ENCODE peak calls at places on chromosome 3, in four cellular contexts. Q is IMR-90, J is K562, D is H1. X is an unnamed sample.

GRCh38 chr3:183487896-183488295 is 59.5 kb upstream of the MCF2L2 start:
- DNase-seq in Q (no peak), J (no peak), D (no peak), X (no peak)

GRCh38 chr3:196138464-196138863 is 56.6 kb upstream of the TFRC start:
- DNase-seq in Q (peak), J (no peak), D (no peak), X (no peak)

GRCh38 chr3:193859195-193859594 is 266.2 kb downstream of the OPA1 start:
- DNase-seq in Q (no peak), J (peak), D (no peak), X (no peak)

GRCh38 chr3:146493221-146493620 is 23.9 kb upstream of the PLSCR2 start:
- DNase-seq in Q (peak), J (no peak), D (no peak), X (no peak)

GRCh38 chr3:194386066-194386465 is 13.0 kb downstream of the GP5 start:
- DNase-seq in Q (no peak), J (no peak), D (no peak), X (no peak)

GRCh38 chr3:48662753-48663488 is at the start of gene CELSR3:
- DNase-seq in Q (peak), J (peak), D (peak), X (peak)

GRCh38 chr3:46566040-46566631 is at the start of gene LRRC2:
- DNase-seq in Q (peak), J (peak), D (no peak), X (no peak)

GRCh38 chr3:183563686-183563941 is 8.1 kb upstream of the KLHL6 start:
- DNase-seq in Q (no peak), J (no peak), D (no peak), X (no peak)

GRCh38 chr3:58560771-58561311 is 16.4 kb downstream of the FAM107A start:
- DNase-seq in Q (peak), J (no peak), D (no peak), X (no peak)

GRCh38 chr3:26437678-26438077 is 184.9 kb upstream of the LRRC3B start:
- DNase-seq in Q (no peak), J (no peak), D (no peak), X (no peak)

GRCh38 chr3:197878427-197878826 is 71.6 kb upstream of the RPL35A start:
- DNase-seq in Q (no peak), J (no peak), D (no peak), X (peak)

GRCh38 chr3:184693011-184693975 is 18.6 kb downstream of the MAGEF1 start:
- DNase-seq in Q (no peak), J (no peak), D (no peak), X (no peak)

GRCh38 chr3:56681963-56682457 is 1.1 kb downstream of the TASOR start:
- DNase-seq in Q (no peak), J (no peak), D (no peak), X (no peak)

GRCh38 chr3:133486658-133487057 is 86.8 kb downstream of the BFSP2 start:
- DNase-seq in Q (no peak), J (no peak), D (no peak), X (no peak)

DNA sequence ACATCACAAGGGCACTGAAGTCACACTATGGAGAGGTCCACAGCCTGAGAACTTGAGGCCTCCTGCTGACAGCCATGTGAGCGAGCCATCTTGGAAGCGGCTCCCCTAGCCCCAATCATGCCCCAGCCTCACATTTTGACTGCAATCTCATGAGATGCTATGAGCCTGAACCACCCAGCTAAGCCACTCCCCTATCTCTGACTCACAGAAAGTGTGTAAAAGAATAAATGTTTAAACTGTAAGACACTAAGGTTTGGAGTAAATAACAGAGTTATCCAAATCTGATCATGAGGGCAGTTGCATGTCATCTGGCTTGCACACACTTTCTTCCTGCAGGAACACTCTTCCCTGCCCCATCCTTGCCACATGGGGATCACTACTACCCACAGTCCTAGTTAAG is 494.3 kb downstream of the FOXP1 start:
- DNase-seq in Q (peak), J (no peak), D (no peak), X (no peak)
- H3K4me2 ChIP-seq in Q (no peak), J (no peak), D (no peak), X (no peak)

DNA sequence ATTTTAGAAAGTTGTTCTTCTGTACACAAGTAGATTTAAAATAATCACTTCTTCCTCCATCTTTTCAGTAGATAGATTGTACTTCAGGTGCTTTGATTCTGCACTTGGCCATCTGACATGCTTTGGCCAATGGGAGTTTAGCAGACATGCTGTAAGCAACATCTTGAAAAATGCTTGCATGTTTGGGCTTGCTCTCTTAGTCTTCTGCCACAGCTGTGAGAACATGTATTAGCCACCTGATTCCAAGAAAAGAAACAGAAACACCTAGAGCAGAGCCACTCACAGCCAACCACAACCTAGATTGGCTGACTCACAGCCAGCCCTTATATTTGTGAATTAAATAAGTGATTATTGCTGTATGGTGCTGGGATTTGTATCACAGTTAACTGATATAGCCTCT is 70.2 kb upstream of the GADL1 start:
- DNase-seq in Q (no peak), J (no peak), D (no peak), X (peak)
- TF ChIP-seq CHD1 in Q (no peak), J (no peak), D (no peak), X (peak)

GRCh38 chr3:49889296-49889695 is 14.4 kb downstream of the MST1R start:
- DNase-seq in Q (no peak), J (no peak), D (no peak), X (no peak)
- H3K4me2 ChIP-seq in Q (no peak), J (no peak), D (no peak), X (no peak)

GRCh38 chr3:50388720-50389352 is 29.5 kb upstream of the TMEM115 start:
- DNase-seq in Q (no peak), J (no peak), D (no peak), X (no peak)
- TF ChIP-seq CHD1 in Q (no peak), J (no peak), D (no peak), X (no peak)

GRCh38 chr3:187630421-187630820 is 39.8 kb downstream of the SST start:
- DNase-seq in Q (no peak), J (no peak), D (no peak), X (no peak)
- H3K4me2 ChIP-seq in Q (no peak), J (no peak), D (no peak), X (no peak)